ENCODE peak calls at places on chromosomes 3 and 15, in four cellular contexts. E, C, U and H are unnamed samples.

GRCh38 chr3:4963669-4964589 is 15.3 kb upstream of the BHLHE40 start:
- DNase-seq in U (no peak), E (no peak), C (no peak), H (no peak)

GRCh38 chr15:44193651-44194396 is 1.2 kb downstream of the FRMD5 start:
- DNase-seq in U (no peak), E (peak), C (peak), H (peak)

GRCh38 chr3:137249311-137249940 is 291.6 kb downstream of the IL20RB start:
- DNase-seq in U (no peak), C (no peak), E (no peak), H (no peak)

GRCh38 chr3:171256445-171257250 is 203.6 kb downstream of the TNIK start:
- DNase-seq in C (peak), E (no peak), U (no peak), H (no peak)

GRCh38 chr3:60217156-60217911 is 1033.9 kb downstream of the FHIT start:
- DNase-seq in C (peak), E (peak), U (no peak), H (no peak)

GRCh38 chr3:159616234-159616825 is 372.3 kb upstream of the IL12A start:
- DNase-seq in C (peak), E (peak), U (no peak), H (peak)

GRCh38 chr3:66450389-66451022 is 50.3 kb downstream of the LRIG1 start:
- DNase-seq in U (no peak), C (peak), E (no peak), H (no peak)

GRCh38 chr3:184003187-184003967 is 14.3 kb downstream of the ABCC5 start:
- DNase-seq in C (peak), U (no peak), E (peak), H (no peak)

GRCh38 chr3:37453393-37454391 is 279.3 kb upstream of the LRRFIP2 start:
- DNase-seq in C (no peak), U (no peak), E (peak), H (no peak)

GRCh38 chr3:169146866-169147245 is 516.7 kb downstream of the MECOM start:
- DNase-seq in E (peak), C (peak), U (no peak), H (no peak)

GRCh38 chr15:61820212-61820611 is 240.0 kb downstream of the VPS13C start:
- DNase-seq in E (no peak), U (no peak), C (no peak), H (no peak)

GRCh38 chr15:80776420-80777045 is 2.6 kb upstream of the CEMIP start:
- DNase-seq in E (peak), U (peak), C (peak), H (peak)

GRCh38 chr3:31614162-31614921 is 81.6 kb downstream of the STT3B start:
- DNase-seq in U (no peak), E (no peak), C (no peak), H (no peak)

GRCh38 chr3:111769110-111769509 is 90.0 kb upstream of the PHLDB2 start:
- DNase-seq in U (no peak), C (no peak), E (no peak), H (no peak)

GRCh38 chr3:130276203-130276803 is 69.2 kb upstream of the COL6A5 start:
- DNase-seq in E (peak), C (peak), U (no peak), H (no peak)

GRCh38 chr3:148598619-148599018 is 99.1 kb upstream of the AGTR1 start:
- DNase-seq in E (no peak), U (no peak), C (peak), H (no peak)

GRCh38 chr15:82999905-83000671 is 11.4 kb downstream of the C15orf40 start:
- DNase-seq in E (peak), C (peak), U (no peak), H (no peak)

GRCh38 chr3:117184574-117184973 is 475.0 kb downstream of the TUSC7 start:
- DNase-seq in E (peak), U (no peak), C (peak), H (no peak)

GRCh38 chr3:38458796-38459498 is 5.3 kb downstream of the ACVR2B start:
- DNase-seq in E (no peak), U (no peak), C (peak), H (no peak)

GRCh38 chr3:122305818-122306621 is 19.0 kb upstream of the CSTA start:
- DNase-seq in C (no peak), U (no peak), E (peak), H (peak)

GRCh38 chr15:42707068-42707467 is 29.9 kb downstream of the CDAN1 start:
- DNase-seq in C (peak), E (no peak), U (no peak), H (no peak)
- H2BK5ac ChIP-seq in C (no peak), E (no peak), U (no peak), H (no peak)

GRCh38 chr3:118277803-118278202 is 756.8 kb downstream of the IGSF11 start:
- DNase-seq in C (no peak), E (no peak), U (no peak), H (no peak)
- H4K5ac ChIP-seq in C (no peak), E (no peak), U (no peak), H (no peak)

GRCh38 chr3:123757281-123757940 is 126.7 kb downstream of the MYLK start:
- DNase-seq in E (peak), C (no peak), U (no peak), H (no peak)

GRCh38 chr3:123758081-123758564 is 126.0 kb downstream of the MYLK start:
- DNase-seq in C (peak), U (no peak), E (no peak), H (no peak)

GRCh38 chr3:123755085-123755484 is 129.0 kb downstream of the MYLK start:
- DNase-seq in U (no peak), C (no peak), E (peak), H (no peak)

GRCh38 chr3:123753321-123753720 is 130.8 kb downstream of the MYLK start:
- DNase-seq in E (no peak), U (no peak), C (no peak), H (no peak)

GRCh38 chr3:123755508-123755907 is 128.6 kb downstream of the MYLK start:
- DNase-seq in U (no peak), C (no peak), E (no peak), H (no peak)
- H2BK5ac ChIP-seq in U (no peak), C (peak), E (no peak), H (no peak)

GRCh38 chr3:154431043-154431442 is 1.1 kb upstream of the GPR149 start:
- DNase-seq in C (no peak), E (peak), U (no peak), H (no peak)
- H4K5ac ChIP-seq in C (no peak), E (no peak), U (no peak), H (no peak)

GRCh38 chr15:68228143-68228970 is 1.2 kb downstream of the CLN6 start:
- DNase-seq in U (no peak), E (peak), C (no peak), H (no peak)

GRCh38 chr15:68228971-68229385 is 550 bp downstream of the CLN6 start:
- DNase-seq in U (no peak), C (peak), E (peak), H (no peak)

GRCh38 chr15:68231102-68231818 is 1.7 kb upstream of the CLN6 start:
- DNase-seq in C (no peak), U (no peak), E (no peak), H (no peak)

GRCh38 chr15:68229386-68230156 is at the start of gene CLN6:
- DNase-seq in U (no peak), C (peak), E (peak), H (peak)

GRCh38 chr15:68230157-68231100 is 901 bp upstream of the CLN6 start:
- DNase-seq in U (no peak), E (no peak), C (peak), H (no peak)
- H2BK5ac ChIP-seq in U (peak), E (no peak), C (peak), H (no peak)

DNA sequence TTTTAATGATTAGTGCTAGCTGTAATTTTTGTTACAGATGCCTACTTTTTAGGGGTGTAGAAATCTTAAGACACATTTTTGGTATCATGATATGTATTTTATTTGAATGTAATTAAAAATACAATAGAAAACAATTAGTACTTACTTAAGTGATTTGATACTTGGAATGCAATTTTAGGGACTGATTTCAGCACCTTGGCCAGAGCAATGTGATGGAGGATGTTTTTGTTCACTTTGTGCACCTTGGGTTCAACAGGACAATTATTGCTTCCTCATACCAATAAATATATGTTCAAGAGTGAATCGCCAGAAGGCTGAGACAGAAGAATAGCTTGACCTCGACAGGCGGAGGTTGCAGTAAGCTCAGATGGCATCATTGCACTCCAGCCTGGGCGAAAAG is 22.3 kb downstream of the GMNC start:
- DNase-seq in C (peak), U (no peak), E (no peak), H (no peak)
- H4K5ac ChIP-seq in C (no peak), U (no peak), E (no peak), H (no peak)

GRCh38 chr15:28915041-28915810 is 29.5 kb downstream of the APBA2 start:
- DNase-seq in E (no peak), C (no peak), U (no peak), H (no peak)
- H2BK5ac ChIP-seq in E (no peak), C (peak), U (peak), H (no peak)

DNA sequence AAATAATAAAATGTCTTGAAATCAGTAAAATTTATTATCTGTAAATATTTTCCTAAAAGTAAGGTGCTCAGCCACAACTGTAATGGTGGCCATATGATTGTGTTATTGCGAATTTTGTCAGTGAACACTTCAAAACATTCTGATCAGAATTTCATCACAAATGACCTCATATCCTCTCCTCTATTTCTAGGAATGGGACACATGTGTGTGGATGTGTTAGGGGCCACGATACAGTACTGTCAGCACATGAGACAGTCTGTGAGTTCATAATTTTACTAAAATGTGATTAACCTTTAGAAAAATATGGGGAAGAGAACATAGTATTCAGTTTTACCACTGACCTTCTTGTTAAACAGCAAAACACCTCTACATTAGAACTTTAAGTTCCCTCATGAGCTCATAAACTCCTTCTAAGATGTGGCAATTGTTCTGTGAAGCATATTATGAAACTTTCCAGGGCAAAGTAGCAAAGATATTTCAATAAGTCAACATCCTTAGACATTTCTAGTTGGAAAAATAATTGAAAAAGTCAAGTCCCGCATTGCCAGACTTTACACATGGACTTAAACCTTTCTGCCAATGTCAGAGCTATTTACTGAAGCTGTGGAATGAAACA is 158.2 kb upstream of the ABI3BP start:
- DNase-seq in E (no peak), C (no peak), U (no peak), H (no peak)
- H4K5ac ChIP-seq in E (no peak), C (no peak), U (no peak), H (no peak)

DNA sequence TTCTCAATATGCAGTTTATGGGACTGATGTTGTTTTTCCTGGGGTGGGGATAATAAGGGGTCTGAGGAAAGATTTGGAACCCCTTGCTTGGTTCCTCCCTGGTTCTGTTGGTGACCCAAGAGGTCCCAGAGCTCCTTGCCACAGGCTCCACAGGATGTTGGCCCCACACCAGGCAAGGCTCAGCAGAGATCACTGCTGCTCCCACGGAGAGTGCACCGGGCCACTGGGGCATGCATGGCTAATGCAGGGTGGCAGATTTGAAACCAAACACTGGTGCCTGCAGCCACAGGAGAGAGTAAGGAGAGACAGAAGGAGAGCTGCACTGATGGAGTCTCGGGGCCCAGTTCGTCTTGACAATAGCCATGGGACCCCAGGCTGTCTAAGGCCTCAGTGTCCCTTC is 2.5 kb downstream of the FAM107A start:
- DNase-seq in E (no peak), U (no peak), C (no peak), H (no peak)
- H2BK5ac ChIP-seq in E (no peak), U (no peak), C (no peak), H (no peak)

GRCh38 chr3:101203411-101203810 is 117.0 kb downstream of the IMPG2 start:
- DNase-seq in C (peak), U (no peak), E (no peak), H (no peak)
- H4K5ac ChIP-seq in C (no peak), U (no peak), E (no peak), H (no peak)